ENCODE peak calls at places on chromosomes 1 and 21, in nine cellular contexts. E is neural progenitor cell, C is AG04450, S is A549, T is psoas muscle, R is body of pancreas, B is cardiac muscle cell, K is pancreas, X is hepatocyte. A is an unnamed sample.
A peak's percentile ranks its signal among the peaks of the same experiment; 100 is the strongest.

GRCh38 chr21:30206551-30207251 is 9.2 kb downstream of the CLDN8 start:
- DNase-seq in K (no peak), R (no peak), T (no peak), S (no peak), C (no peak), B (no peak), E (no peak), X (no peak), A (no peak)

GRCh38 chr1:14826172-14826636 is 227.7 kb downstream of the KAZN start:
- DNase-seq in T (no peak), B (no peak), C (peak; percentile 78), S (no peak), R (peak; percentile 27), X (peak; percentile 71), E (no peak), K (no peak), A (peak; percentile 94)

GRCh38 chr1:89911186-89911976 is 83.5 kb upstream of the ZNF326 start:
- DNase-seq in E (peak; percentile 23), T (no peak), K (no peak), S (peak; percentile 23), C (no peak), B (peak; percentile 28), R (no peak), X (no peak), A (no peak)

GRCh38 chr1:211229365-211229759 is 29.8 kb upstream of the RCOR3 start:
- DNase-seq in S (no peak), B (no peak), R (no peak), T (no peak), K (no peak), X (no peak), C (no peak), E (no peak), A (no peak)

GRCh38 chr1:234475166-234475793 is 3.7 kb downstream of the TARBP1 start:
- DNase-seq in C (no peak), B (no peak), K (no peak), E (no peak), T (no peak), S (no peak), X (no peak), R (no peak), A (no peak)

GRCh38 chr21:44987886-44988606 is 48.2 kb downstream of the SLX9 start:
- DNase-seq in K (peak; percentile 49), S (no peak), T (peak; percentile 18), E (no peak), C (no peak), B (no peak), X (no peak), R (no peak), A (no peak)

GRCh38 chr1:228802386-228803221 is 67.3 kb downstream of the RHOU start:
- DNase-seq in C (no peak), T (no peak), S (no peak), B (no peak), X (peak; percentile 59), E (no peak), K (no peak), R (no peak), A (peak; percentile 23)

GRCh38 chr1:212519131-212519530 is 86.4 kb downstream of the NENF start:
- DNase-seq in B (no peak), S (no peak), R (no peak), K (no peak), X (no peak), E (no peak), C (no peak), T (no peak), A (no peak)

GRCh38 chr1:62688687-62689085 is 500 bp upstream of the DOCK7 start:
- DNase-seq in C (no peak), X (no peak), S (no peak), R (no peak), K (no peak), B (no peak), E (no peak), T (no peak), A (no peak)

GRCh38 chr1:87435484-87435883 is 106.8 kb downstream of the LMO4 start:
- DNase-seq in B (no peak), T (no peak), X (no peak), C (no peak), K (no peak), S (no peak), R (no peak), E (no peak), A (no peak)

GRCh38 chr21:44434568-44434925 is 20.8 kb upstream of the LRRC3 start:
- DNase-seq in B (no peak), S (no peak), X (no peak), E (no peak), T (no peak), K (no peak), C (no peak), R (no peak), A (no peak)

GRCh38 chr1:225750865-225751824 is 26.5 kb upstream of the SRP9 start:
- DNase-seq in E (no peak), R (no peak), B (no peak), S (no peak), X (no peak), T (no peak), C (no peak), K (no peak), A (no peak)

GRCh38 chr1:212858461-212859265 is 588 bp downstream of the FLVCR1 start:
- DNase-seq in R (peak; percentile 16), E (peak; percentile 32), S (peak; percentile 32), C (no peak), B (peak; percentile 52), K (peak; percentile 63), T (no peak), X (peak; percentile 45), A (no peak)

GRCh38 chr1:43365678-43366077 is 2.1 kb downstream of the ELOVL1 start:
- DNase-seq in E (no peak), K (no peak), C (no peak), T (no peak), X (no peak), S (no peak), R (no peak), B (no peak), A (no peak)

GRCh38 chr1:201819346-201819745 is 9.6 kb upstream of the IPO9 start:
- DNase-seq in K (no peak), X (no peak), S (no peak), C (no peak), R (no peak), T (no peak), E (no peak), B (no peak), A (no peak)

GRCh38 chr1:115978292-115978941 is 2.1 kb downstream of the SLC22A15 start:
- DNase-seq in C (no peak), R (no peak), S (no peak), E (no peak), T (no peak), B (no peak), X (no peak), K (no peak), A (no peak)

GRCh38 chr1:115983584-115983983 is 7.3 kb downstream of the SLC22A15 start:
- DNase-seq in B (no peak), S (no peak), E (no peak), X (no peak), C (no peak), R (no peak), K (no peak), T (no peak), A (no peak)

GRCh38 chr1:115980156-115980555 is 3.8 kb downstream of the SLC22A15 start:
- DNase-seq in R (no peak), X (no peak), E (no peak), C (no peak), K (no peak), S (no peak), T (no peak), B (no peak), A (no peak)

GRCh38 chr1:115982399-115982798 is 6.1 kb downstream of the SLC22A15 start:
- DNase-seq in R (no peak), S (no peak), T (no peak), C (no peak), B (no peak), K (no peak), X (no peak), E (no peak), A (no peak)

GRCh38 chr1:115980998-115981993 is 5.0 kb downstream of the SLC22A15 start:
- DNase-seq in E (peak; percentile 77), C (no peak), B (peak; percentile 62), R (peak; percentile 32), T (no peak), K (no peak), X (peak; percentile 62), S (peak; percentile 34), A (peak; percentile 28)
- TF ChIP-seq CTCF in E (peak; percentile 85), C (peak; percentile 62), B (peak; percentile 77), R (peak; percentile 75), T (peak; percentile 39), K (peak; percentile 61), X (peak; percentile 76), S (peak; percentile 58), A (peak; percentile 61)

GRCh38 chr1:64469614-64469976 is 334 bp upstream of the CACHD1 start:
- DNase-seq in B (no peak), K (no peak), R (no peak), X (no peak), C (no peak), E (peak; percentile 46), S (peak; percentile 7), T (no peak), A (no peak)

GRCh38 chr1:64471218-64471719 is 1.3 kb downstream of the CACHD1 start:
- DNase-seq in C (no peak), B (peak; percentile 88), E (peak; percentile 78), K (peak; percentile 77), X (peak; percentile 57), R (peak; percentile 28), S (no peak), T (peak; percentile 44), A (no peak)

GRCh38 chr1:64469121-64469520 is 808 bp upstream of the CACHD1 start:
- DNase-seq in R (peak; percentile 95), B (no peak), S (no peak), C (no peak), X (peak; percentile 23), K (peak; percentile 63), T (no peak), E (no peak), A (no peak)

GRCh38 chr1:64470670-64471217 is 815 bp downstream of the CACHD1 start:
- DNase-seq in C (no peak), K (peak; percentile 79), B (peak; percentile 65), S (peak; percentile 15), R (peak; percentile 22), T (peak; percentile 35), X (peak; percentile 44), E (peak; percentile 73), A (no peak)

GRCh38 chr1:64469977-64470669 is at the start of gene CACHD1:
- DNase-seq in B (peak; percentile 88), C (peak; percentile 33), T (peak; percentile 79), X (peak; percentile 94), E (peak; percentile 92), S (peak; percentile 68), R (peak; percentile 88), K (peak; percentile 91), A (peak; percentile 63)
- TF ChIP-seq CTCF in B (peak; percentile 46), C (peak; percentile 41), T (peak; percentile 48), X (peak; percentile 51), E (peak; percentile 18), S (no peak), R (peak; percentile 62), K (no peak), A (peak; percentile 65)

GRCh38 chr1:110633646-110634030 is 27.5 kb upstream of the KCNA2 start:
- DNase-seq in T (no peak), B (no peak), K (no peak), R (no peak), S (no peak), E (no peak), X (no peak), C (no peak), A (no peak)
- TF ChIP-seq CTCF in T (no peak), B (no peak), K (no peak), R (no peak), S (no peak), E (no peak), X (no peak), C (no peak), A (no peak)

GRCh38 chr1:35564884-35565741 is 7.5 kb downstream of the NCDN start:
- DNase-seq in E (no peak), K (no peak), S (no peak), R (no peak), B (no peak), T (no peak), C (no peak), X (no peak), A (no peak)
- TF ChIP-seq CTCF in E (no peak), K (no peak), S (no peak), R (no peak), B (no peak), T (no peak), C (no peak), X (no peak), A (no peak)